ENCODE peak calls at places on chromosomes 3 and 15, in five cellular contexts. M is PC-3, Q is thoracic aorta, W is K562, E is right lobe of liver. N is an unnamed sample. For H3K4me1, the result is how much of the 10 kb centered on the place peaks cover.

GRCh38 chr3:133021206-133021605 is 17.0 kb upstream of the TMEM108 start:
- DNase-seq in E (no peak), W (no peak), M (no peak), Q (no peak), N (no peak)

GRCh38 chr3:102156426-102156825 is 278.4 kb upstream of the ZPLD1 start:
- DNase-seq in E (no peak), Q (no peak), M (peak), W (no peak), N (peak)

GRCh38 chr15:33132722-33133345 is 61.7 kb downstream of the FMN1 start:
- DNase-seq in W (peak), Q (no peak), E (no peak), M (peak), N (peak)

GRCh38 chr3:171306631-171307030 is 153.6 kb downstream of the TNIK start:
- DNase-seq in Q (peak), M (no peak), W (no peak), E (no peak), N (peak)

GRCh38 chr15:56856934-56857333 is 61.5 kb upstream of the TCF12 start:
- DNase-seq in M (no peak), Q (no peak), W (no peak), E (no peak), N (no peak)

GRCh38 chr3:126452213-126452612 is 23.5 kb downstream of the ZXDC start:
- DNase-seq in W (no peak), M (no peak), E (no peak), Q (no peak), N (no peak)

GRCh38 chr15:76972420-76973361 is 22.2 kb upstream of the PSTPIP1 start:
- DNase-seq in W (no peak), M (no peak), E (no peak), Q (no peak), N (no peak)

GRCh38 chr15:77838595-77838994 is 205.9 kb upstream of the LINGO1 start:
- DNase-seq in W (no peak), Q (no peak), E (no peak), M (no peak), N (no peak)

GRCh38 chr15:93018574-93018973 is 70.4 kb downstream of the RGMA start:
- DNase-seq in Q (no peak), M (no peak), E (no peak), W (no peak), N (peak)

GRCh38 chr3:195859061-195859845 is 47.5 kb upstream of the MUC4 start:
- DNase-seq in E (peak), W (peak), M (peak), Q (peak), N (peak)

GRCh38 chr3:66482005-66482404 is 18.8 kb downstream of the LRIG1 start:
- DNase-seq in E (no peak), M (no peak), W (no peak), Q (no peak), N (no peak)

GRCh38 chr3:12192173-12192572 is 33.5 kb upstream of the TIMP4 start:
- DNase-seq in W (no peak), E (no peak), M (no peak), Q (no peak), N (no peak)

GRCh38 chr15:79032656-79033055 is 57.9 kb downstream of the RASGRF1 start:
- DNase-seq in E (peak), W (no peak), M (no peak), Q (no peak), N (no peak)

GRCh38 chr15:78112551-78112950 is 18.7 kb downstream of the CIB2 start:
- DNase-seq in E (peak), W (no peak), Q (no peak), M (no peak), N (no peak)

GRCh38 chr3:29438580-29438979 is 157.7 kb downstream of the RBMS3 start:
- DNase-seq in W (no peak), E (no peak), Q (no peak), M (peak), N (no peak)

GRCh38 chr3:108250626-108251025 is 28.4 kb upstream of the IFT57 start:
- DNase-seq in E (no peak), Q (no peak), M (peak), W (no peak), N (peak)

GRCh38 chr3:178498866-178499265 is 37.4 kb upstream of the KCNMB2 start:
- DNase-seq in M (no peak), W (no peak), Q (no peak), E (no peak), N (no peak)

GRCh38 chr3:159964166-159964973 is 24.3 kb upstream of the IL12A start:
- DNase-seq in W (no peak), Q (no peak), E (no peak), M (peak), N (peak)

GRCh38 chr3:16200411-16200810 is 25.9 kb downstream of the GALNT15 start:
- DNase-seq in W (no peak), E (no peak), Q (no peak), M (peak), N (peak)

GRCh38 chr3:177753498-177754155 is 556.3 kb upstream of the TBL1XR1 start:
- DNase-seq in E (peak), Q (no peak), M (peak), W (no peak), N (peak)

GRCh38 chr3:14208977-14209394 is 30.4 kb downstream of the LSM3 start:
- DNase-seq in W (no peak), M (no peak), E (no peak), Q (no peak), N (no peak)

GRCh38 chr3:56133423-56133822 is 334.8 kb downstream of the ERC2 start:
- DNase-seq in M (peak), W (no peak), E (no peak), Q (no peak), N (peak)

DNA sequence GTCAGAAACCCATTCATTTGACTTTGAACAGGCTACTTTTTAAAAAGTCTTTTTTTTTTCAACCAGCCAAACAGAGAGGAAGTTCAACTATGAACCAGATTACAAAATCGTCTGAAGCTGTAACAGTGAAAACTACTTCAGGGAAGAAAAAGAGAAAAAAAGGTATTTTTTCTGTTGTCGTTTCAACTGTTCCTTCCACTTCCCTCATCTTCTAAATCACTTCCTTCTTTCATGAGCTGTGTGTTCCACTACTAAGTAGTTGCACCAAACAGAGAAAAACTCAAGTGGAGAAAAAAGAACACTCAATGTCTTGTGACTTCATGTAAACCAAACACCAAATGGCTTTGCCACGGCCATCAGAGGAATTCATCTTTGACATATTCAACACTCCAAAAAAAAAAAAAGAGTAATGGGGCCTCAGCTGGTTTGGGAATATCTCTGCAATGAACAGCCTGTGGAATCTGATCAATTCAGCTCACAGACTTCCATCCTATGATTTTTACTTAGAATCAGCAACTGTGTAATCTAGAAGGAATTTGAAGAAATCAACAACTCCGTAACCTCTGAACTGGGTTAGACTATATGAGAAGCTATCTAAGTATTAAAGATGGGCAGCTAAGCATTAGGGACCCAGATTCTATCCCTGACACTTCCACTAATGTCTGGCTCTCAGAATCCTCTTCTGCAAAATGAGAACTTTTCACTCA is 47.6 kb upstream of the RNF7 start:
- DNase-seq in Q (no peak), M (no peak), W (no peak), E (no peak), N (no peak)
- H3K4me1 ChIP-seq in Q (under half), M (under half), W (under half), E (under half), N (under half)

GRCh38 chr3:136171097-136171542 is 25.0 kb downstream of the MSL2 start:
- DNase-seq in W (no peak), M (peak), E (no peak), Q (no peak), N (peak)
- H3K27ac ChIP-seq in W (peak), M (peak), E (no peak), Q (no peak), N (peak)

GRCh38 chr3:127784283-127784682 is 38.0 kb downstream of the MGLL start:
- DNase-seq in Q (no peak), E (no peak), M (no peak), W (no peak), N (no peak)
- H3K4me1 ChIP-seq in Q (half or more), E (half or more), M (under half), W (under half), N (under half)

DNA sequence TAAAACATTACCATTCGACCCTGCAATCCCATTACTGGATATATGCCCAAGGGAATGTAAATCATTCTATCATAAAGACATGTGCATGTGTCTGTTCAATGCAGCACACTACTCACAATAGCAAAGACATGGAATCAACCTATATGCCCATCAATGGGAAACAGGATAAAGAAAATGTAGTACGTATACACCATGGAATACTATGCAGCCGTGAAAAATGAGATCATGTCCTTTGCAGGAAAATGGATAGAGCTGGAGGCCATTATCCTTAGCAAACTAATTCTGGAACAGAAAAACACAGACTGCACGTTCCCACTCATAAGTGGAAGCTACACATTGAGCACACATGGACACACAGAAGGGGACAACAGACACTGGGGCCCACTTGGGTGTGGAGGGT is 20.4 kb upstream of the PYDC2 start:
- DNase-seq in Q (no peak), M (no peak), W (no peak), E (no peak), N (no peak)
- H3K27ac ChIP-seq in Q (no peak), M (no peak), W (no peak), E (no peak), N (no peak)

DNA sequence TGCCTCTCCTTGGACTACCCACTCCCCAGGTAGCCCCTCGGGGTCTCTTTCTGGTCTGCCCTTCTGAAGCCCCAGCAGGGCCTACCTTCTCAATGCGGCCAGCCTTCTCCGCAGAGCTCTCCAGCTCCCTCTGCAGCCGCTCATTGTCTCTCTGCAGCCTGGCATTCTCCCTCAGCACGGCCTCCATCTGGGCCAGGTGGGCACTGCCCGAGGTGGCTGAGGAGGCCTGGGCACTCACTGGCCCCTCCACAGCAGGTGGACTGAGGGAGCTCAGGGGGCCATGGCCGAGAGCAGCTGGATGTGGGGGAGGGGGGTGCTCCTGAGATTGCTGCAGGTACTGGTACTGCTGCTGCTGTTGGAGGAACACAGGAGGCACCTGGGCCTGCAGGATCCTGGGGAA is 6.8 kb downstream of the AMOTL2 start:
- DNase-seq in Q (no peak), W (no peak), M (no peak), E (no peak), N (no peak)
- H3K4me1 ChIP-seq in Q (half or more), W (under half), M (half or more), E (half or more), N (half or more)

GRCh38 chr15:59236394-59236793 is 29.8 kb downstream of the LDHAL6B start:
- DNase-seq in W (no peak), E (no peak), M (no peak), Q (no peak), N (no peak)

GRCh38 chr15:59242649-59243048 is 36.0 kb downstream of the LDHAL6B start:
- DNase-seq in W (no peak), Q (no peak), M (peak), E (no peak), N (no peak)

GRCh38 chr15:59232476-59232875 is 25.8 kb downstream of the LDHAL6B start:
- DNase-seq in E (no peak), M (peak), Q (no peak), W (no peak), N (peak)

GRCh38 chr15:59237854-59238252 is 31.2 kb downstream of the LDHAL6B start:
- DNase-seq in Q (no peak), M (no peak), W (no peak), E (no peak), N (no peak)

DNA sequence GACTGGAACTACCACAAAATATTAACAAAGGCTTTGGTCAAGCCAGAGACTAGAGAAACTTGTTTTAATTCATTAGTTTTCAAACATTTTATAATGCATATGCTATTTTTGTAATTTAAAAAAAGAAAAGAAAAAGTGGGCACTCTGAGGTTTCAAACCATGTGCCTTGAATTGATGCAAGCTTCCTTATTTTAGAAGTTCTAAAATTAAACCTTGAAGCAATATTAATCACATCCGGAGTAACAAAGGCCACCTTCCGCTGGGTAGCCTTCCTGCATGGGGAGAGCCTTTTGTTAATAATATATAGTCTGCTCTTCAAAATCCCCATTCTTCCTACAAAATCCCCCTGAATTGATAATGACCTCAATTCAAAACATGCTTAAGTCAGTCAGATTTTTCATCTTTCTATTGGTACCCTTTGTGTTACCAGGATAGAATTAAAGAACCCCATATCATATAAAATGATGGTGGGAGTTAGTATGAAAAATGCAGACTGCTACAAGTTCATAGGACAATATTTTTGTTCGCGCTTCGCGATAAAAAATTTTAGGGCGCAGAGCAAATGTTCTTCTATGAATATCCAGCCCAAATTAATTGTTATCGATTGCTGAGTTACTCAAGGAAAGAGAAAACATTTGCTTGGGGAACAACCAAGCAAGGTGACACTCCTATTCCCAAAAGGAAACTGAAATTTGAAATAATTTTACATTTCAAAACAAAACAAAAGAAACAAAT is 30.6 kb downstream of the LDHAL6B start:
- DNase-seq in W (no peak), E (no peak), Q (no peak), M (no peak), N (no peak)
- H3K27ac ChIP-seq in W (no peak), E (peak), Q (peak), M (no peak), N (no peak)

GRCh38 chr3:194104041-194104751 is 31.8 kb upstream of the HES1 start:
- DNase-seq in Q (no peak), E (no peak), M (peak), W (no peak), N (no peak)

GRCh38 chr3:194100856-194101390 is 35.0 kb upstream of the HES1 start:
- DNase-seq in E (peak), Q (no peak), W (no peak), M (no peak), N (no peak)

GRCh38 chr3:194101592-194102432 is 34.1 kb upstream of the HES1 start:
- DNase-seq in Q (no peak), E (peak), M (no peak), W (no peak), N (no peak)

GRCh38 chr3:194103475-194103874 is 32.5 kb upstream of the HES1 start:
- DNase-seq in W (no peak), E (no peak), Q (no peak), M (no peak), N (peak)

GRCh38 chr3:194102436-194102835 is 33.5 kb upstream of the HES1 start:
- DNase-seq in E (no peak), M (no peak), Q (no peak), W (no peak), N (no peak)
- H3K4me1 ChIP-seq in E (under half), M (under half), Q (under half), W (under half), N (under half)